ENCODE peak calls at places on chromosomes 3 and 15, in four cellular contexts. D is GM20000, J is GM13977, S is smooth muscle cell of the brain vasculature. O is an unnamed sample.

GRCh38 chr15:28992340-28992864 is 106.6 kb downstream of the APBA2 start:
- DNase-seq in D (no peak), J (no peak), S (no peak), O (no peak)

GRCh38 chr3:111585214-111585613 is 9.9 kb downstream of the ZBED2 start:
- DNase-seq in D (no peak), J (no peak), S (no peak), O (no peak)

GRCh38 chr3:111595239-111595638 is at the start of gene ZBED2:
- DNase-seq in D (no peak), J (peak; percentile 23), S (no peak), O (no peak)

GRCh38 chr3:111715911-111716523 is 120.9 kb upstream of the ZBED2 start:
- DNase-seq in D (no peak), J (peak; percentile 23), S (no peak), O (peak; percentile 30)

GRCh38 chr3:15660055-15660940 is 58.8 kb downstream of the BTD start:
- DNase-seq in D (no peak), J (no peak), S (no peak), O (no peak)

GRCh38 chr3:57544181-57545125 is at the start of gene DNAH12:
- DNase-seq in D (peak; percentile 36), J (no peak), S (peak; percentile 20), O (no peak)

GRCh38 chr3:189292667-189293478 is 121.1 kb downstream of the TPRG1 start:
- DNase-seq in D (no peak), J (no peak), S (no peak), O (no peak)

GRCh38 chr3:174618368-174618767 is 240.8 kb upstream of the NAALADL2 start:
- DNase-seq in D (no peak), J (no peak), S (no peak), O (peak; percentile 90)

GRCh38 chr15:84604804-84605203 is 4.0 kb downstream of the ZSCAN2 start:
- DNase-seq in D (no peak), J (no peak), S (no peak), O (no peak)

GRCh38 chr3:54863366-54863765 is 64.5 kb downstream of the LRTM1 start:
- DNase-seq in D (no peak), J (no peak), S (no peak), O (no peak)

GRCh38 chr15:89936051-89936792 is 23.5 kb upstream of the ARPIN start:
- DNase-seq in D (no peak), J (no peak), S (no peak), O (peak; percentile 45)

GRCh38 chr3:31356941-31357340 is 175.8 kb upstream of the STT3B start:
- DNase-seq in D (no peak), J (no peak), S (no peak), O (no peak)

GRCh38 chr3:127033171-127033570 is 50.3 kb downstream of the PLXNA1 start:
- DNase-seq in D (no peak), J (no peak), S (no peak), O (no peak)

GRCh38 chr15:31811641-31812040 is 218.7 kb upstream of the CHRNA7 start:
- DNase-seq in D (no peak), J (no peak), S (no peak), O (no peak)

GRCh38 chr15:40045572-40046217 is 6.7 kb upstream of the SRP14 start:
- DNase-seq in D (no peak), J (no peak), S (no peak), O (peak; percentile 46)

GRCh38 chr3:61780455-61781239 is 219.3 kb downstream of the PTPRG start:
- DNase-seq in D (no peak), J (no peak), S (no peak), O (no peak)

GRCh38 chr15:43775411-43775965 is 1.3 kb downstream of the ELL3 start:
- DNase-seq in D (no peak), J (no peak), S (no peak), O (no peak)

GRCh38 chr15:96703794-96704550 is 373.5 kb downstream of the NR2F2 start:
- DNase-seq in D (no peak), J (no peak), S (no peak), O (no peak)

GRCh38 chr3:51955175-51955892 is at the start of gene GPR62:
- DNase-seq in D (no peak), J (no peak), S (no peak), O (no peak)

GRCh38 chr15:62495670-62496328 is 330.7 kb upstream of the C2CD4B start:
- DNase-seq in D (no peak), J (no peak), S (no peak), O (no peak)

GRCh38 chr3:8962226-8962861 is 928 bp downstream of the RAD18 start:
- DNase-seq in D (no peak), J (no peak), S (no peak), O (peak; percentile 9)